ENCODE peak calls at places on chromosome 22, in ten cellular contexts. One of them, this sample, is unnamed.

GRCh38 chr22:39714321-39714720 is 143.8 kb downstream of the CACNA1I start:
- ATAC-seq in body of pancreas: no peak
- ATAC-seq in lower lobe of right lung: no peak
- ATAC-seq in heart left ventricle: no peak
- ATAC-seq in heart right ventricle: no peak
- ATAC-seq in CD4-positive, CD25-positive, alpha-beta regulatory T cell: no peak
- ATAC-seq in right lobe of liver: no peak
- ATAC-seq in left lung: no peak
- ATAC-seq in naive thymus-derived CD4-positive, alpha-beta T cell: peak; percentile 20
- ATAC-seq in pancreas: no peak
- ATAC-seq in this sample: no peak

GRCh38 chr22:27238935-27239510 is 562.5 kb downstream of the MN1 start:
- ATAC-seq in body of pancreas: peak; percentile 25
- ATAC-seq in lower lobe of right lung: peak; percentile 62
- ATAC-seq in heart left ventricle: peak; percentile 90
- ATAC-seq in heart right ventricle: peak; percentile 93
- ATAC-seq in CD4-positive, CD25-positive, alpha-beta regulatory T cell: no peak
- ATAC-seq in right lobe of liver: peak; percentile 56
- ATAC-seq in left lung: peak; percentile 68
- ATAC-seq in naive thymus-derived CD4-positive, alpha-beta T cell: no peak
- ATAC-seq in pancreas: peak; percentile 11
- ATAC-seq in this sample: peak; percentile 54

GRCh38 chr22:22119003-22119402 is 125.6 kb upstream of the VPREB1 start:
- ATAC-seq in body of pancreas: no peak
- ATAC-seq in lower lobe of right lung: no peak
- ATAC-seq in heart left ventricle: no peak
- ATAC-seq in heart right ventricle: no peak
- ATAC-seq in CD4-positive, CD25-positive, alpha-beta regulatory T cell: no peak
- ATAC-seq in right lobe of liver: no peak
- ATAC-seq in left lung: no peak
- ATAC-seq in naive thymus-derived CD4-positive, alpha-beta T cell: no peak
- ATAC-seq in pancreas: no peak
- ATAC-seq in this sample: no peak

GRCh38 chr22:19772673-19773469 is 12.3 kb downstream of the TBX1 start:
- ATAC-seq in body of pancreas: no peak
- ATAC-seq in lower lobe of right lung: no peak
- ATAC-seq in heart left ventricle: peak; percentile 66
- ATAC-seq in heart right ventricle: no peak
- ATAC-seq in CD4-positive, CD25-positive, alpha-beta regulatory T cell: no peak
- ATAC-seq in right lobe of liver: peak; percentile 52
- ATAC-seq in left lung: no peak
- ATAC-seq in naive thymus-derived CD4-positive, alpha-beta T cell: peak; percentile 42
- ATAC-seq in pancreas: no peak
- ATAC-seq in this sample: no peak

GRCh38 chr22:25392584-25392983 is 171.9 kb upstream of the GRK3 start:
- ATAC-seq in body of pancreas: no peak
- ATAC-seq in lower lobe of right lung: no peak
- ATAC-seq in heart left ventricle: no peak
- ATAC-seq in heart right ventricle: no peak
- ATAC-seq in CD4-positive, CD25-positive, alpha-beta regulatory T cell: no peak
- ATAC-seq in right lobe of liver: no peak
- ATAC-seq in left lung: no peak
- ATAC-seq in naive thymus-derived CD4-positive, alpha-beta T cell: no peak
- ATAC-seq in pancreas: no peak
- ATAC-seq in this sample: no peak

GRCh38 chr22:40450651-40451050 is 80.3 kb downstream of the SGSM3 start:
- ATAC-seq in body of pancreas: no peak
- ATAC-seq in lower lobe of right lung: no peak
- ATAC-seq in heart left ventricle: no peak
- ATAC-seq in heart right ventricle: no peak
- ATAC-seq in CD4-positive, CD25-positive, alpha-beta regulatory T cell: no peak
- ATAC-seq in right lobe of liver: no peak
- ATAC-seq in left lung: no peak
- ATAC-seq in naive thymus-derived CD4-positive, alpha-beta T cell: no peak
- ATAC-seq in pancreas: no peak
- ATAC-seq in this sample: peak; percentile 35

GRCh38 chr22:26550498-26551033 is 38.3 kb upstream of the TFIP11 start:
- ATAC-seq in body of pancreas: peak; percentile 60
- ATAC-seq in lower lobe of right lung: peak; percentile 88
- ATAC-seq in heart left ventricle: peak; percentile 92
- ATAC-seq in heart right ventricle: peak; percentile 89
- ATAC-seq in CD4-positive, CD25-positive, alpha-beta regulatory T cell: no peak
- ATAC-seq in right lobe of liver: peak; percentile 89
- ATAC-seq in left lung: peak; percentile 81
- ATAC-seq in naive thymus-derived CD4-positive, alpha-beta T cell: no peak
- ATAC-seq in pancreas: peak; percentile 32
- ATAC-seq in this sample: peak; percentile 41

GRCh38 chr22:25748704-25749103 is 6.7 kb downstream of the MYO18B start:
- ATAC-seq in body of pancreas: no peak
- ATAC-seq in lower lobe of right lung: no peak
- ATAC-seq in heart left ventricle: no peak
- ATAC-seq in heart right ventricle: no peak
- ATAC-seq in CD4-positive, CD25-positive, alpha-beta regulatory T cell: no peak
- ATAC-seq in right lobe of liver: peak; percentile 88
- ATAC-seq in left lung: no peak
- ATAC-seq in naive thymus-derived CD4-positive, alpha-beta T cell: no peak
- ATAC-seq in pancreas: no peak
- ATAC-seq in this sample: no peak

GRCh38 chr22:19750666-19751490 is 9.7 kb upstream of the TBX1 start:
- ATAC-seq in body of pancreas: no peak
- ATAC-seq in lower lobe of right lung: no peak
- ATAC-seq in heart left ventricle: no peak
- ATAC-seq in heart right ventricle: no peak
- ATAC-seq in CD4-positive, CD25-positive, alpha-beta regulatory T cell: no peak
- ATAC-seq in right lobe of liver: no peak
- ATAC-seq in left lung: peak; percentile 29
- ATAC-seq in naive thymus-derived CD4-positive, alpha-beta T cell: no peak
- ATAC-seq in pancreas: no peak
- ATAC-seq in this sample: no peak

GRCh38 chr22:32660292-32660691 is 141.2 kb upstream of the TIMP3 start:
- ATAC-seq in body of pancreas: peak; percentile 64
- ATAC-seq in lower lobe of right lung: peak; percentile 82
- ATAC-seq in heart left ventricle: peak; percentile 79
- ATAC-seq in heart right ventricle: peak; percentile 67
- ATAC-seq in CD4-positive, CD25-positive, alpha-beta regulatory T cell: peak; percentile 25
- ATAC-seq in right lobe of liver: peak; percentile 96
- ATAC-seq in left lung: peak; percentile 93
- ATAC-seq in naive thymus-derived CD4-positive, alpha-beta T cell: peak; percentile 54
- ATAC-seq in pancreas: peak; percentile 60
- ATAC-seq in this sample: peak; percentile 59

GRCh38 chr22:28027453-28028448 is 108.7 kb upstream of the PITPNB start:
- ATAC-seq in body of pancreas: no peak
- ATAC-seq in lower lobe of right lung: no peak
- ATAC-seq in heart left ventricle: peak; percentile 45
- ATAC-seq in heart right ventricle: peak; percentile 30
- ATAC-seq in CD4-positive, CD25-positive, alpha-beta regulatory T cell: no peak
- ATAC-seq in right lobe of liver: no peak
- ATAC-seq in left lung: no peak
- ATAC-seq in naive thymus-derived CD4-positive, alpha-beta T cell: no peak
- ATAC-seq in pancreas: no peak
- ATAC-seq in this sample: peak; percentile 56

DNA sequence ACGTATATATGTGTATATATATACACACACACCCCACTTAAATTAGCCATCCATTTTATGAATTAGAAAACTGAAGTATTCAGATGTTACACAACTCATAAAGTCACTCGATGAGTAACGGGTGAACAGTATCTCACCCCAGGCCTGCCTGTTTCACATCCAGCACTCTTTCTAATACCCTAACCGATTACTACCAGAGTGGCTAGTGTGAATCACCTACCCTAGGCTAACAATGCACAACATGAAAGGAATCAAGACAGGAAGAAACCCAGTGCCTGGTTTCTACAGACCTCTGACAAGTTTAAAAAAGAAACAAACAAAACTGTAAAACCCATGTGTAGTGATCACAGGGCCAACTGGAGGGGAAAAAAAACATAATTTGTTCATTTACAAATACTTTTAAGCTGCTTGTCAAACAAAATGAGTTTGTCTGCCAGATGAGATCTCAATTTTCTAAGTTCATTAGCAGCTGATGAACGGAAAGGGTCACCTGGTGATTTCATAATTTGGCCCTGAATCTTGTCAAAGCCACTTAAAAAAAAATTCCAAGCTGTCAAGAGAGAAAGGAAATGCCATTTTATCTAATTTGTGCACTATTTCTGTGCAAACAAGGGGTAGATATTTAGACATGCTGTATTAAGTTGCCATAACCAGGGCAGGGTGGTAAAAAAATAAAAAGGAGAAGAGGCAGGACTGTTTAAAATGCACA is 134.8 kb downstream of the LARGE1 start:
- ATAC-seq in body of pancreas: no peak
- ATAC-seq in lower lobe of right lung: peak; percentile 38
- ATAC-seq in heart left ventricle: no peak
- ATAC-seq in heart right ventricle: peak; percentile 66
- ATAC-seq in CD4-positive, CD25-positive, alpha-beta regulatory T cell: no peak
- ATAC-seq in right lobe of liver: no peak
- ATAC-seq in left lung: peak; percentile 66
- ATAC-seq in naive thymus-derived CD4-positive, alpha-beta T cell: no peak
- ATAC-seq in pancreas: no peak
- ATAC-seq in this sample: peak; percentile 46
- H3K27ac ChIP-seq in body of pancreas: no peak overlapping the region
- H3K27ac ChIP-seq in lower lobe of right lung: no peak overlapping the region
- H3K27ac ChIP-seq in heart left ventricle: peak overlapping the region; percentile 14
- H3K27ac ChIP-seq in heart right ventricle: peak overlapping the region; percentile 44
- H3K27ac ChIP-seq in CD4-positive, CD25-positive, alpha-beta regulatory T cell: no peak overlapping the region
- H3K27ac ChIP-seq in right lobe of liver: no peak overlapping the region
- H3K27ac ChIP-seq in left lung: peak overlapping the region; percentile 6
- H3K27ac ChIP-seq in naive thymus-derived CD4-positive, alpha-beta T cell: no peak overlapping the region
- H3K27ac ChIP-seq in pancreas: no peak overlapping the region
- H3K27ac ChIP-seq in this sample: no peak overlapping the region

GRCh38 chr22:33812578-33812977 is 107.7 kb downstream of the LARGE1 start:
- ATAC-seq in body of pancreas: no peak
- ATAC-seq in lower lobe of right lung: no peak
- ATAC-seq in heart left ventricle: no peak
- ATAC-seq in heart right ventricle: no peak
- ATAC-seq in CD4-positive, CD25-positive, alpha-beta regulatory T cell: no peak
- ATAC-seq in right lobe of liver: peak; percentile 80
- ATAC-seq in left lung: no peak
- ATAC-seq in naive thymus-derived CD4-positive, alpha-beta T cell: no peak
- ATAC-seq in pancreas: no peak
- ATAC-seq in this sample: no peak

GRCh38 chr22:33806191-33806590 is 114.1 kb downstream of the LARGE1 start:
- ATAC-seq in body of pancreas: no peak
- ATAC-seq in lower lobe of right lung: no peak
- ATAC-seq in heart left ventricle: no peak
- ATAC-seq in heart right ventricle: peak; percentile 36
- ATAC-seq in CD4-positive, CD25-positive, alpha-beta regulatory T cell: no peak
- ATAC-seq in right lobe of liver: peak; percentile 87
- ATAC-seq in left lung: no peak
- ATAC-seq in naive thymus-derived CD4-positive, alpha-beta T cell: no peak
- ATAC-seq in pancreas: no peak
- ATAC-seq in this sample: no peak

GRCh38 chr22:33807465-33807864 is 112.8 kb downstream of the LARGE1 start:
- ATAC-seq in body of pancreas: no peak
- ATAC-seq in lower lobe of right lung: no peak
- ATAC-seq in heart left ventricle: peak; percentile 34
- ATAC-seq in heart right ventricle: no peak
- ATAC-seq in CD4-positive, CD25-positive, alpha-beta regulatory T cell: no peak
- ATAC-seq in right lobe of liver: no peak
- ATAC-seq in left lung: no peak
- ATAC-seq in naive thymus-derived CD4-positive, alpha-beta T cell: no peak
- ATAC-seq in pancreas: no peak
- ATAC-seq in this sample: no peak

GRCh38 chr22:33811208-33811607 is 109.1 kb downstream of the LARGE1 start:
- ATAC-seq in body of pancreas: no peak
- ATAC-seq in lower lobe of right lung: no peak
- ATAC-seq in heart left ventricle: peak; percentile 46
- ATAC-seq in heart right ventricle: peak; percentile 41
- ATAC-seq in CD4-positive, CD25-positive, alpha-beta regulatory T cell: no peak
- ATAC-seq in right lobe of liver: no peak
- ATAC-seq in left lung: peak; percentile 79
- ATAC-seq in naive thymus-derived CD4-positive, alpha-beta T cell: no peak
- ATAC-seq in pancreas: no peak
- ATAC-seq in this sample: peak; percentile 12

GRCh38 chr22:33811686-33812085 is 108.6 kb downstream of the LARGE1 start:
- ATAC-seq in body of pancreas: peak; percentile 62
- ATAC-seq in lower lobe of right lung: peak; percentile 73
- ATAC-seq in heart left ventricle: peak; percentile 86
- ATAC-seq in heart right ventricle: peak; percentile 86
- ATAC-seq in CD4-positive, CD25-positive, alpha-beta regulatory T cell: no peak
- ATAC-seq in right lobe of liver: peak; percentile 57
- ATAC-seq in left lung: peak; percentile 64
- ATAC-seq in naive thymus-derived CD4-positive, alpha-beta T cell: no peak
- ATAC-seq in pancreas: no peak
- ATAC-seq in this sample: peak; percentile 92
- H3K27ac ChIP-seq in body of pancreas: no peak overlapping the region
- H3K27ac ChIP-seq in lower lobe of right lung: no peak overlapping the region
- H3K27ac ChIP-seq in heart left ventricle: peak overlapping the region; percentile 84
- H3K27ac ChIP-seq in heart right ventricle: peak overlapping the region; percentile 70
- H3K27ac ChIP-seq in CD4-positive, CD25-positive, alpha-beta regulatory T cell: no peak overlapping the region
- H3K27ac ChIP-seq in right lobe of liver: peak overlapping the region; percentile 7
- H3K27ac ChIP-seq in left lung: peak overlapping the region; percentile 39
- H3K27ac ChIP-seq in naive thymus-derived CD4-positive, alpha-beta T cell: no peak overlapping the region
- H3K27ac ChIP-seq in pancreas: no peak overlapping the region
- H3K27ac ChIP-seq in this sample: peak overlapping the region; percentile 81

DNA sequence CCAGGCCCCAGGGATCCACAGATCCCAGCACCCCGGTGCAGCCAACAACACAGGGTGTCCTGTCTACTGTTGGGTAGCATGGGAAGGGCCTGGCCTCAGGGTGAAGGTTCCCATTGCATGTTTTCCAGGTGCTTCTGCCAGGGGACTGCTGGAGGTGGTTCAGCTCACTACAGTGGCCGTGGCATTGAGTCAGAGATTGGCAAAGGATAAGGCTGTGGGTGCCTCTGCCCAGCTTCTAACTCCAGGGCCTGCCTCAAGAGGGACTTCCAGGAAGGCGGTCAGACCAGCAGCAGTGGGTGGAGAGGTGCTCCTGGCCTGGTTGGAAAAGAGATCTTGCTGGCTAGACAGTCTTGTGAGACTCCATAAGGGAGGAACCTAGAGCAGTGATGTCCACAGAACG is 20.9 kb downstream of the CSNK1E start:
- ATAC-seq in body of pancreas: no peak
- ATAC-seq in lower lobe of right lung: no peak
- ATAC-seq in heart left ventricle: no peak
- ATAC-seq in heart right ventricle: no peak
- ATAC-seq in CD4-positive, CD25-positive, alpha-beta regulatory T cell: no peak
- ATAC-seq in right lobe of liver: no peak
- ATAC-seq in left lung: no peak
- ATAC-seq in naive thymus-derived CD4-positive, alpha-beta T cell: no peak
- ATAC-seq in pancreas: no peak
- ATAC-seq in this sample: no peak
- H3K27ac ChIP-seq in body of pancreas: no peak overlapping the region
- H3K27ac ChIP-seq in lower lobe of right lung: no peak overlapping the region
- H3K27ac ChIP-seq in heart left ventricle: no peak overlapping the region
- H3K27ac ChIP-seq in heart right ventricle: peak overlapping the region; percentile 15
- H3K27ac ChIP-seq in CD4-positive, CD25-positive, alpha-beta regulatory T cell: no peak overlapping the region
- H3K27ac ChIP-seq in right lobe of liver: no peak overlapping the region
- H3K27ac ChIP-seq in left lung: no peak overlapping the region
- H3K27ac ChIP-seq in naive thymus-derived CD4-positive, alpha-beta T cell: no peak overlapping the region
- H3K27ac ChIP-seq in pancreas: no peak overlapping the region
- H3K27ac ChIP-seq in this sample: no peak overlapping the region

DNA sequence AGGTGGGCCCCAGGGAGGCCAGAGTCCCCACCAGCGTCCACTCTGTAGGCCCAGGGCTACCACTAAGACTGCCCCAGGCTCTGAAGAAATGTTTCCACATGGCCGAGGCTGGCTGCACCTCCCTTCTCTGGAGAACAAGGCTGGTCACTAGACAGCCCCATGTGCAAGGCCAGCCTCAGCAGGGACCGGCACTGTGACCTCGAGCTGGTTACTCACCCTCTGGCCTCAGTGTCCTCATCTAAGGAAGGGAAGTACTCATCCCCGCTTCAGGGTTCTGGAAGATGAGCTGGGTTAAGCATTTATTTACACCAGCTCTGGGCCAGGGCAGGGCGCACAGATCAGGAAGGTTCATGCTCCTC is 9.7 kb downstream of the PMM1 start:
- ATAC-seq in body of pancreas: no peak
- ATAC-seq in lower lobe of right lung: no peak
- ATAC-seq in heart left ventricle: no peak
- ATAC-seq in heart right ventricle: no peak
- ATAC-seq in CD4-positive, CD25-positive, alpha-beta regulatory T cell: no peak
- ATAC-seq in right lobe of liver: no peak
- ATAC-seq in left lung: no peak
- ATAC-seq in naive thymus-derived CD4-positive, alpha-beta T cell: no peak
- ATAC-seq in pancreas: no peak
- ATAC-seq in this sample: no peak
- H3K27ac ChIP-seq in body of pancreas: no peak overlapping the region
- H3K27ac ChIP-seq in lower lobe of right lung: no peak overlapping the region
- H3K27ac ChIP-seq in heart left ventricle: no peak overlapping the region
- H3K27ac ChIP-seq in heart right ventricle: no peak overlapping the region
- H3K27ac ChIP-seq in CD4-positive, CD25-positive, alpha-beta regulatory T cell: no peak overlapping the region
- H3K27ac ChIP-seq in right lobe of liver: no peak overlapping the region
- H3K27ac ChIP-seq in left lung: no peak overlapping the region
- H3K27ac ChIP-seq in naive thymus-derived CD4-positive, alpha-beta T cell: no peak overlapping the region
- H3K27ac ChIP-seq in pancreas: no peak overlapping the region
- H3K27ac ChIP-seq in this sample: no peak overlapping the region